ENCODE peak calls at places on chromosomes 11 and 22, in seven cellular contexts. F is AG04450, H is Peyer's patch, T is transverse colon, U is MM.1S, L is HCT116, I is left ventricle myocardium inferior. K is an unnamed sample.

GRCh38 chr11:33706961-33707360 is 6.3 kb upstream of the C11orf91 start:
- DNase-seq in F (no peak), H (no peak), T (no peak), U (no peak), L (no peak), I (no peak), K (no peak)

GRCh38 chr11:123086315-123086714 is 24.4 kb upstream of the HSPA8 start:
- DNase-seq in F (no peak), H (no peak), T (no peak), U (peak), L (no peak), I (no peak), K (no peak)

GRCh38 chr11:86244063-86244521 is 461 bp upstream of the EED start:
- DNase-seq in F (peak), H (peak), T (peak), U (peak), L (peak), I (peak), K (peak)

GRCh38 chr22:17968126-17968525 is 56.2 kb downstream of the MICAL3 start:
- DNase-seq in F (no peak), H (no peak), T (no peak), U (no peak), L (no peak), I (no peak), K (no peak)

GRCh38 chr11:86814775-86815174 is 14.4 kb downstream of the PRSS23 start:
- DNase-seq in F (no peak), H (no peak), T (no peak), U (no peak), L (no peak), I (no peak), K (no peak)

GRCh38 chr11:121844016-121844415 is 272.0 kb downstream of the BLID start:
- DNase-seq in F (no peak), H (no peak), T (no peak), U (no peak), L (no peak), I (no peak), K (no peak)

GRCh38 chr11:77710358-77710757 is 72.8 kb upstream of the CLNS1A start:
- DNase-seq in F (peak), H (no peak), T (no peak), U (no peak), L (no peak), I (no peak), K (no peak)

GRCh38 chr11:76692956-76693355 is 22.4 kb upstream of the LRRC32 start:
- DNase-seq in F (no peak), H (no peak), T (no peak), U (no peak), L (no peak), I (no peak), K (no peak)

GRCh38 chr22:35258144-35258988 is 1.1 kb downstream of the HMGXB4 start:
- DNase-seq in F (no peak), H (no peak), T (peak), U (peak), L (no peak), I (no peak), K (no peak)

GRCh38 chr11:113016905-113017304 is 55.7 kb downstream of the NCAM1 start:
- DNase-seq in F (no peak), H (no peak), T (no peak), U (no peak), L (no peak), I (no peak), K (no peak)

GRCh38 chr11:108346451-108346850 is 120.9 kb downstream of the C11orf65 start:
- DNase-seq in F (no peak), H (no peak), T (no peak), U (no peak), L (no peak), I (no peak), K (no peak)

GRCh38 chr11:93020248-93021088 is 51.0 kb downstream of the MTNR1B start:
- DNase-seq in F (peak), H (no peak), T (no peak), U (no peak), L (no peak), I (no peak), K (no peak)

GRCh38 chr22:45731798-45732495 is 60.3 kb downstream of the ATXN10 start:
- DNase-seq in F (no peak), H (no peak), T (no peak), U (no peak), L (no peak), I (no peak), K (no peak)

GRCh38 chr11:35389897-35390462 is 29.4 kb downstream of the SLC1A2 start:
- DNase-seq in F (no peak), H (no peak), T (no peak), U (no peak), L (no peak), I (no peak), K (no peak)
- H3K27ac ChIP-seq in F (no peak), H (no peak), T (no peak), U (no peak), L (no peak), I (no peak), K (no peak)

GRCh38 chr22:41050873-41051272 is 41.5 kb upstream of the EP300 start:
- DNase-seq in F (no peak), H (no peak), T (no peak), U (no peak), L (no peak), I (no peak), K (no peak)
- TF ChIP-seq CTCF in F (peak), H (no peak), T (no peak), U (no peak), L (no peak), I (no peak), K (no peak)

GRCh38 chr11:115199501-115199900 is 304.7 kb downstream of the CADM1 start:
- DNase-seq in F (no peak), H (no peak), T (no peak), U (no peak), L (no peak), I (no peak), K (no peak)
- H3K4me3 ChIP-seq in F (no peak), H (no peak), T (no peak), U (no peak), L (no peak), I (no peak), K (no peak)

DNA sequence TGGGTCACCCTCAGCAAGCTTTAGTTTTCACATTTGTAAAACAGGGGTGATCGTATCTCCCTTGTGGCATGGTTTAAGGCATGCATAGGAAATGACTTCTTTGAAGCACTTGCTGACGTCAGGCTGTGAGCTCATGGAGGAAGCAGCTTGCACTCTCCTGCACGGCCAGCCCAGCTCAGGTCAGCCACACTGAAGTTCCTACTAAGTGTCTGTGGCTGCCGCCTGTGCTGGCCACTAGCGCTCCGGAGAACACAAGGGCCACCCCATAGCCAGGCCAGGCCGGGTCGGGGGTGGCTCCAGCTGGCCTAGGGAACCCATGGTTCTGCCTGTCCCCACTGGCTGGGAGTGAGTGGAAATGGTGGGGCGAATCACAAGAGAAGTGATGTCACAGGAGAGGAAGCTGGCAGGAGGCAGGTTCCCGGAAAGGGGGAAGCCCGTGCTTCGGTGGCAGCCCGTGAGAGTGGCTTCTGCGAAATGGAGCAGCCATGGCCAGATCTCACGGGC is 28.2 kb downstream of the KCTD17 start:
- DNase-seq in F (no peak), H (no peak), T (peak), U (no peak), L (no peak), I (no peak), K (no peak)
- H3K27ac ChIP-seq in F (no peak), H (peak), T (no peak), U (no peak), L (no peak), I (no peak), K (no peak)

GRCh38 chr11:12109591-12110196 is 696 bp upstream of the MICAL2 start:
- DNase-seq in F (no peak), H (no peak), T (no peak), U (no peak), L (no peak), I (no peak), K (no peak)
- TF ChIP-seq CTCF in F (no peak), H (no peak), T (no peak), U (no peak), L (no peak), I (no peak), K (no peak)

GRCh38 chr11:62104816-62105610 is 18.8 kb upstream of the INCENP start:
- DNase-seq in F (no peak), H (no peak), T (no peak), U (no peak), L (no peak), I (no peak), K (no peak)
- H3K4me3 ChIP-seq in F (peak), H (peak), T (peak), U (no peak), L (no peak), I (peak), K (no peak)

GRCh38 chr11:103488021-103488420 is 378.8 kb downstream of the DYNC2H1 start:
- DNase-seq in F (no peak), H (no peak), T (no peak), U (peak), L (no peak), I (no peak), K (no peak)

GRCh38 chr11:103484545-103484944 is 375.3 kb downstream of the DYNC2H1 start:
- DNase-seq in F (no peak), H (no peak), T (no peak), U (no peak), L (no peak), I (no peak), K (no peak)

GRCh38 chr11:103486609-103487008 is 377.4 kb downstream of the DYNC2H1 start:
- DNase-seq in F (no peak), H (no peak), T (no peak), U (no peak), L (no peak), I (no peak), K (no peak)

GRCh38 chr11:103488579-103488978 is 379.4 kb downstream of the DYNC2H1 start:
- DNase-seq in F (no peak), H (no peak), T (no peak), U (no peak), L (no peak), I (no peak), K (no peak)

GRCh38 chr11:103487113-103487512 is 377.9 kb downstream of the DYNC2H1 start:
- DNase-seq in F (no peak), H (no peak), T (no peak), U (no peak), L (no peak), I (no peak), K (no peak)
- H3K27ac ChIP-seq in F (no peak), H (no peak), T (no peak), U (no peak), L (no peak), I (no peak), K (no peak)

GRCh38 chr22:42692239-42693054 is 28.2 kb downstream of the A4GALT start:
- DNase-seq in F (no peak), H (no peak), T (no peak), U (no peak), L (no peak), I (no peak), K (no peak)
- TF ChIP-seq CTCF in F (no peak), H (no peak), T (no peak), U (peak), L (no peak), I (no peak), K (no peak)

GRCh38 chr11:13962198-13962561 is 343 bp upstream of the SPON1 start:
- DNase-seq in F (no peak), H (no peak), T (no peak), U (no peak), L (no peak), I (no peak), K (no peak)
- H3K4me3 ChIP-seq in F (peak), H (peak), T (peak), U (no peak), L (no peak), I (peak), K (peak)